ENCODE peak calls at places on chromosome 3, in four cellular contexts. One of them, this sample, is unnamed.

GRCh38 chr3:37741644-37742043 is 120.0 kb upstream of the CTDSPL start:
- DNase-seq in H1: no peak
- DNase-seq in HepG2: peak
- DNase-seq in K562: peak
- DNase-seq in this sample: no peak

GRCh38 chr3:45943207-45943846 is at the start of gene CXCR6:
- DNase-seq in K562: no peak
- DNase-seq in HepG2: no peak
- DNase-seq in H1: no peak
- DNase-seq in this sample: peak

GRCh38 chr3:189908646-189909045 is 212.1 kb downstream of the P3H2 start:
- DNase-seq in H1: peak
- DNase-seq in K562: no peak
- DNase-seq in HepG2: no peak
- DNase-seq in this sample: peak

GRCh38 chr3:187196573-187197094 is 652 bp upstream of the RTP1 start:
- DNase-seq in HepG2: no peak
- DNase-seq in K562: no peak
- DNase-seq in H1: no peak
- DNase-seq in this sample: no peak

GRCh38 chr3:25849641-25850040 is 59.8 kb downstream of the OXSM start:
- DNase-seq in H1: no peak
- DNase-seq in HepG2: no peak
- DNase-seq in K562: no peak
- DNase-seq in this sample: peak

GRCh38 chr3:50323614-50324199 is 1.2 kb upstream of the HYAL2 start:
- DNase-seq in HepG2: no peak
- DNase-seq in K562: no peak
- DNase-seq in H1: no peak
- DNase-seq in this sample: no peak

GRCh38 chr3:114442251-114442650 is 148.4 kb downstream of the TIGIT start:
- DNase-seq in HepG2: no peak
- DNase-seq in H1: no peak
- DNase-seq in K562: no peak
- DNase-seq in this sample: peak

GRCh38 chr3:35393916-35394315 is 245.4 kb upstream of the ARPP21 start:
- DNase-seq in H1: peak
- DNase-seq in HepG2: no peak
- DNase-seq in K562: no peak
- DNase-seq in this sample: no peak

GRCh38 chr3:176584413-176585176 is 612.7 kb downstream of the TBL1XR1 start:
- DNase-seq in K562: no peak
- DNase-seq in HepG2: no peak
- DNase-seq in H1: no peak
- DNase-seq in this sample: peak

GRCh38 chr3:102378216-102378615 is 56.6 kb upstream of the ZPLD1 start:
- DNase-seq in K562: no peak
- DNase-seq in HepG2: no peak
- DNase-seq in H1: no peak
- DNase-seq in this sample: no peak

GRCh38 chr3:11214451-11214987 is 57.7 kb upstream of the ATG7 start:
- DNase-seq in K562: no peak
- DNase-seq in H1: no peak
- DNase-seq in HepG2: no peak
- DNase-seq in this sample: no peak

GRCh38 chr3:33425456-33425855 is 14.7 kb downstream of the UBP1 start:
- DNase-seq in K562: no peak
- DNase-seq in HepG2: no peak
- DNase-seq in H1: no peak
- DNase-seq in this sample: no peak

GRCh38 chr3:22318325-22318724 is 567.3 kb upstream of the ZNF385D start:
- DNase-seq in H1: no peak
- DNase-seq in HepG2: no peak
- DNase-seq in K562: no peak
- DNase-seq in this sample: no peak

GRCh38 chr3:42758126-42758525 is 14.9 kb downstream of the CCDC13 start:
- DNase-seq in K562: no peak
- DNase-seq in H1: no peak
- DNase-seq in HepG2: no peak
- DNase-seq in this sample: no peak

GRCh38 chr3:197068077-197068476 is 38.5 kb upstream of the MELTF start:
- DNase-seq in K562: no peak
- DNase-seq in H1: no peak
- DNase-seq in HepG2: no peak
- DNase-seq in this sample: no peak

GRCh38 chr3:125594581-125595011 is 701 bp downstream of the OSBPL11 start:
- DNase-seq in K562: no peak
- DNase-seq in HepG2: no peak
- DNase-seq in H1: no peak
- DNase-seq in this sample: peak

GRCh38 chr3:197219627-197220026 is 78.8 kb downstream of the DLG1 start:
- DNase-seq in HepG2: no peak
- DNase-seq in K562: no peak
- DNase-seq in H1: no peak
- DNase-seq in this sample: no peak

GRCh38 chr3:124887177-124887995 is at the start of gene ITGB5:
- DNase-seq in K562: peak
- DNase-seq in HepG2: peak
- DNase-seq in H1: no peak
- DNase-seq in this sample: peak

DNA sequence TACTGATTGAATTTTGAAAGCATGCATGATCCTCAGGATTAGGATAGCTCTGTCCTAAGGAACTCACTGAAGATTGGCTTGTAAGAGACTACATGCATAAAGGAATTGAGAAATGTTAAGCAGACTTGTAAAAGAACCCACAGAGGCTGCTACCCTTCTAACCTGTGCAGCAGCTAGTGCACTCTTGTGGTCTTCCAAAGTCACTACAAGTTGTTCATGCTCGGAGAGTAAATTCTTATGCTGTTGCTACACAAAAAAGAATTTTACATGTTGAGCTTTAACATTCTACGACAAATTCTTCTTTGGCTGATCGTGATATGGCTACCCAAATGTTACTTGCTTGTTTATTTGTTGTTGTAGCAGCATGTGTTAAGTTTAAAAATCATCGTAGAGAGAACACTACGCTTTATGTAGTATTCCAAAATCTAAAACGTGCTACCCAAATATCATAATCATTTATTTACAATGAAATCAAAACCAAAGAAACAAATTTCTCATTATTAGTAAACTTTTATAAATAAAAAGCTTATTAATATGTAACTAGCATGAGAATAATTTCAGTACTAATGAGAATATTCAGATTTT is 55.0 kb downstream of the GOLIM4 start:
- DNase-seq in H1: no peak
- DNase-seq in HepG2: peak
- DNase-seq in K562: peak
- DNase-seq in this sample: peak
- TF ChIP-seq MAFK in H1: no peak
- TF ChIP-seq MAFK in HepG2: no peak
- TF ChIP-seq MAFK in K562: no peak
- TF ChIP-seq MAFK in this sample: no peak

DNA sequence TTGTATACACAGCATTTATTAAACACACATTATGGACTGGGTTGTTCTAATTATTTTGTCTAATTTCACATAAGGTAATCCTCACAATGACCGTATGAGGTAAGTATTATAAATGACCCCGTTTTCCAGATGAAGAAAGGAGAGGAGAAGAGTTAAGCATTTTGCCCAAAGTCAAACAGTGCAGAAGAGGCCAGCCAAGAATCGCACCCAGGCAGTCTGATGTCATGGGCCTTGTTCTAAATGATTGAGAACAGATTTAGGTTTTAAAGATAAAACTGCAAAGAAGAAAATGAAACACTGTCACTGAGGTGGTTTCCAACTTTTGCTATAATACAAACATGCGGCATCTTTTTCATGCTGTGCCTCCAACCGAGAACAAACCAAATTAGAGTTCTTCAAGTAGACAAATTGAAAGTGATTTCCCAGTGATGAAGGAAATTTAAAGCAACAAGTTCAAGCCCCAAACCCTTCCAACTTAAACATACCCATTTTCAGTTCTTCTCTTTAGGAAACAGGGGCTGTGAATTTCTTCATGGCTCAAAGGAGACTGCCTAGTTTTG is 155.3 kb downstream of the THRB start:
- DNase-seq in H1: no peak
- DNase-seq in K562: no peak
- DNase-seq in HepG2: no peak
- DNase-seq in this sample: no peak
- H2AFZ ChIP-seq in H1: no peak
- H2AFZ ChIP-seq in K562: peak
- H2AFZ ChIP-seq in HepG2: no peak
- H2AFZ ChIP-seq in this sample: no peak

GRCh38 chr3:123864706-123865105 is 19.4 kb downstream of the MYLK start:
- DNase-seq in K562: no peak
- DNase-seq in H1: no peak
- DNase-seq in HepG2: no peak
- DNase-seq in this sample: no peak

GRCh38 chr3:123862152-123862551 is 22.0 kb downstream of the MYLK start:
- DNase-seq in HepG2: no peak
- DNase-seq in H1: no peak
- DNase-seq in K562: no peak
- DNase-seq in this sample: no peak

GRCh38 chr3:123859177-123859576 is 25.0 kb downstream of the MYLK start:
- DNase-seq in H1: no peak
- DNase-seq in K562: no peak
- DNase-seq in HepG2: no peak
- DNase-seq in this sample: peak

GRCh38 chr3:123861081-123861836 is 22.9 kb downstream of the MYLK start:
- DNase-seq in K562: no peak
- DNase-seq in HepG2: no peak
- DNase-seq in H1: no peak
- DNase-seq in this sample: no peak
- TF ChIP-seq MAFK in K562: no peak
- TF ChIP-seq MAFK in HepG2: no peak
- TF ChIP-seq MAFK in H1: no peak
- TF ChIP-seq MAFK in this sample: no peak

GRCh38 chr3:15933439-15934144 is 135.8 kb upstream of the ANKRD28 start:
- DNase-seq in K562: no peak
- DNase-seq in H1: no peak
- DNase-seq in HepG2: no peak
- DNase-seq in this sample: peak

GRCh38 chr3:15929944-15930571 is 132.3 kb upstream of the ANKRD28 start:
- DNase-seq in K562: no peak
- DNase-seq in H1: no peak
- DNase-seq in HepG2: no peak
- DNase-seq in this sample: no peak

GRCh38 chr3:15934389-15935195 is 136.8 kb upstream of the ANKRD28 start:
- DNase-seq in HepG2: no peak
- DNase-seq in H1: no peak
- DNase-seq in K562: no peak
- DNase-seq in this sample: peak

GRCh38 chr3:15936347-15936746 is 138.6 kb upstream of the ANKRD28 start:
- DNase-seq in K562: no peak
- DNase-seq in H1: no peak
- DNase-seq in HepG2: no peak
- DNase-seq in this sample: peak

GRCh38 chr3:15932348-15933300 is 134.8 kb upstream of the ANKRD28 start:
- DNase-seq in HepG2: no peak
- DNase-seq in H1: no peak
- DNase-seq in K562: no peak
- DNase-seq in this sample: peak
- H2AFZ ChIP-seq in HepG2: no peak
- H2AFZ ChIP-seq in H1: no peak
- H2AFZ ChIP-seq in K562: no peak
- H2AFZ ChIP-seq in this sample: peak

GRCh38 chr3:101169516-101169915 is 150.9 kb downstream of the IMPG2 start:
- DNase-seq in HepG2: no peak
- DNase-seq in H1: no peak
- DNase-seq in K562: no peak
- DNase-seq in this sample: no peak
- TF ChIP-seq MAFK in HepG2: no peak
- TF ChIP-seq MAFK in H1: no peak
- TF ChIP-seq MAFK in K562: no peak
- TF ChIP-seq MAFK in this sample: no peak

GRCh38 chr3:74501001-74501400 is 113.5 kb downstream of the CNTN3 start:
- DNase-seq in H1: no peak
- DNase-seq in K562: no peak
- DNase-seq in HepG2: no peak
- DNase-seq in this sample: no peak

DNA sequence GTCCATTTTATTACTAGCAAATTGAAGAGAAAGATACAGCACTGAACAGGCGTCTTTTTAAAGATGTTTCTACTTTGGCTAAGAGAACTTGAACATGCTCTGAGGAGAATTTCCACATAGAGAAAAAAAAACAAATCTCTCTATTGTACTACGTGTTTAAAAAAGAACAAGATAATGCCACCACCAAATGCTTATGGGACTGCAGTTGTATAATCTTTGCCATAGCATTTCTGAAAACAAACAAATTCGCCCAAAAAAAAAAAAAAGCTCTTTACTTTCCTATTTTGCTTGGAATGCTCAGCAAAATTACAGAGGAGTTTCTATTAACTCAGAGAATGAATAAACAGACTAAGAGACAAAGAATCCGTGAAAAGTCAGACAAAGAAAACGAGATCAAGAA is 114.2 kb downstream of the CNTN3 start:
- DNase-seq in K562: no peak
- DNase-seq in H1: no peak
- DNase-seq in HepG2: no peak
- DNase-seq in this sample: peak
- H2AFZ ChIP-seq in K562: no peak
- H2AFZ ChIP-seq in H1: no peak
- H2AFZ ChIP-seq in HepG2: no peak
- H2AFZ ChIP-seq in this sample: no peak

GRCh38 chr3:57910988-57911387 is 97.2 kb upstream of the FLNB start:
- DNase-seq in H1: no peak
- DNase-seq in K562: no peak
- DNase-seq in HepG2: peak
- DNase-seq in this sample: peak
- TF ChIP-seq MAFK in H1: no peak
- TF ChIP-seq MAFK in K562: no peak
- TF ChIP-seq MAFK in HepG2: no peak
- TF ChIP-seq MAFK in this sample: no peak